ENCODE peak calls at places on chromosomes 2 and 18, in six cellular contexts. N is astrocyte of the spinal cord, Y is cardiac muscle cell, P is HTR-8/SVneo, B is left ventricle myocardium superior, G is GM12891. O is an unnamed sample.

GRCh38 chr18:79527656-79528055 is 131.9 kb downstream of the NFATC1 start:
- DNase-seq in N (no peak), Y (no peak), P (no peak), B (no peak), G (no peak), O (no peak)

GRCh38 chr18:58045265-58046086 is 1.4 kb downstream of the NEDD4L start:
- DNase-seq in N (peak; percentile 26), Y (peak; percentile 74), P (peak; percentile 35), B (peak; percentile 41), G (no peak), O (no peak)

GRCh38 chr2:104872866-104873688 is 19.2 kb downstream of the POU3F3 start:
- DNase-seq in N (peak; percentile 74), Y (peak; percentile 79), P (peak; percentile 55), B (peak; percentile 53), G (peak; percentile 68), O (no peak)

GRCh38 chr2:24317491-24317920 is 42.8 kb downstream of the ITSN2 start:
- DNase-seq in N (no peak), Y (no peak), P (no peak), B (peak; percentile 51), G (no peak), O (no peak)

GRCh38 chr2:238771193-238771592 is 76.7 kb upstream of the TWIST2 start:
- DNase-seq in N (peak; percentile 13), Y (no peak), P (no peak), B (no peak), G (no peak), O (no peak)

GRCh38 chr2:240556553-240557100 is 1.2 kb downstream of the ANKMY1 start:
- DNase-seq in N (no peak), Y (peak; percentile 40), P (peak; percentile 40), B (no peak), G (no peak), O (no peak)

GRCh38 chr2:11071207-11071606 is 84.1 kb upstream of the SLC66A3 start:
- DNase-seq in N (no peak), Y (peak; percentile 27), P (no peak), B (peak; percentile 48), G (no peak), O (no peak)

GRCh38 chr2:156466739-156467405 is 30.7 kb downstream of the GPD2 start:
- DNase-seq in N (peak; percentile 59), Y (no peak), P (no peak), B (no peak), G (no peak), O (peak; percentile 78)

GRCh38 chr2:112530728-112531127 is 11.5 kb upstream of the POLR1B start:
- DNase-seq in N (no peak), Y (no peak), P (no peak), B (no peak), G (no peak), O (no peak)

GRCh38 chr18:28159055-28159454 is 17.9 kb downstream of the CDH2 start:
- DNase-seq in N (no peak), Y (no peak), P (no peak), B (no peak), G (no peak), O (no peak)

O was measured in astrocyte of the cerebellum.